ENCODE peak calls at places on chromosomes 2 and 18, in five cellular contexts. Z is GM12878, F is GM23248, J is IMR-90, T is astrocyte. A is an unnamed sample.
A peak's percentile ranks its signal among the peaks of the same experiment; 100 is the strongest.

GRCh38 chr2:11466307-11467125 is 555 bp upstream of the E2F6 start:
- DNase-seq in Z (no peak), F (no peak), J (no peak), T (no peak), A (no peak)

GRCh38 chr2:100902833-100903405 is 83.0 kb downstream of the NPAS2 start:
- DNase-seq in Z (no peak), F (peak; percentile 98), J (peak; percentile 97), T (peak; percentile 97), A (peak; percentile 93)

GRCh38 chr2:187543488-187543887 is 10.7 kb downstream of the TFPI start:
- DNase-seq in Z (no peak), F (peak; percentile 24), J (no peak), T (peak; percentile 33), A (no peak)

GRCh38 chr2:231037202-231037730 is at the start of gene C2orf72:
- DNase-seq in Z (no peak), F (peak; percentile 36), J (no peak), T (no peak), A (peak; percentile 40)

GRCh38 chr2:34096552-34097171 is 497.6 kb upstream of the FAM98A start:
- DNase-seq in Z (peak; percentile 24), F (peak; percentile 60), J (peak; percentile 56), T (peak; percentile 25), A (peak; percentile 89)

GRCh38 chr18:5285326-5285725 is 10.2 kb downstream of the ZBTB14 start:
- DNase-seq in Z (no peak), F (no peak), J (no peak), T (no peak), A (no peak)

GRCh38 chr2:60992985-60993392 is 24.5 kb upstream of the PEX13 start:
- DNase-seq in Z (peak; percentile 83), F (no peak), J (no peak), T (no peak), A (no peak)

GRCh38 chr2:98601532-98602132 is 6.7 kb downstream of the COA5 start:
- DNase-seq in Z (no peak), F (peak; percentile 56), J (peak; percentile 47), T (peak; percentile 21), A (peak; percentile 44)

GRCh38 chr2:68362069-68362468 is 3.0 kb upstream of the PLEK start:
- DNase-seq in Z (peak; percentile 78), F (peak; percentile 73), J (peak; percentile 50), T (peak; percentile 10), A (peak; percentile 74)

GRCh38 chr2:14427982-14428567 is 204.4 kb upstream of the LRATD1 start:
- DNase-seq in Z (no peak), F (peak; percentile 82), J (peak; percentile 53), T (peak; percentile 90), A (peak; percentile 1)

GRCh38 chr2:81412681-81413080 is 1108.1 kb upstream of the LRRTM1 start:
- DNase-seq in Z (no peak), F (no peak), J (no peak), T (no peak), A (no peak)

GRCh38 chr2:27828305-27828704 is 56.8 kb downstream of the MRPL33 start:
- DNase-seq in Z (no peak), F (no peak), J (no peak), T (no peak), A (no peak)

GRCh38 chr2:190069936-190070696 is 7.6 kb upstream of the MSTN start:
- DNase-seq in Z (no peak), F (peak; percentile 77), J (peak; percentile 75), T (peak; percentile 45), A (peak; percentile 87)

GRCh38 chr2:204849887-204850286 is 304.6 kb downstream of the PARD3B start:
- DNase-seq in Z (no peak), F (no peak), J (no peak), T (no peak), A (no peak)

GRCh38 chr2:212892193-212892592 is 259.2 kb downstream of the IKZF2 start:
- DNase-seq in Z (no peak), F (peak; percentile 63), J (peak; percentile 64), T (peak; percentile 38), A (peak; percentile 71)

GRCh38 chr2:88077076-88077475 is 9.5 kb downstream of the SMYD1 start:
- DNase-seq in Z (no peak), F (no peak), J (no peak), T (no peak), A (no peak)

GRCh38 chr2:70461981-70462876 is 91.4 kb downstream of the TGFA start:
- DNase-seq in Z (no peak), F (no peak), J (no peak), T (no peak), A (no peak)

GRCh38 chr2:95525294-95526035 is 40.9 kb upstream of the TRIM43B start:
- DNase-seq in Z (no peak), F (peak; percentile 35), J (no peak), T (peak; percentile 9), A (no peak)

GRCh38 chr18:61595615-61596014 is 262.4 kb downstream of the CDH20 start:
- DNase-seq in Z (no peak), F (peak; percentile 30), J (no peak), T (peak; percentile 85), A (no peak)

GRCh38 chr2:174574657-174575056 is 22.9 kb downstream of the WIPF1 start:
- DNase-seq in Z (no peak), F (no peak), J (peak; percentile 62), T (no peak), A (no peak)

GRCh38 chr2:62266433-62267038 is 70.6 kb downstream of the B3GNT2 start:
- DNase-seq in Z (no peak), F (peak; percentile 49), J (peak; percentile 76), T (peak; percentile 88), A (peak; percentile 58)

GRCh38 chr2:107337209-107337898 is 451.4 kb upstream of the ST6GAL2 start:
- DNase-seq in Z (no peak), F (peak; percentile 91), J (no peak), T (peak; percentile 73), A (peak; percentile 75)

GRCh38 chr2:164737612-164738081 is 104.0 kb downstream of the COBLL1 start:
- DNase-seq in Z (no peak), F (peak; percentile 80), J (peak; percentile 52), T (peak; percentile 24), A (peak; percentile 89)

GRCh38 chr18:47180765-47181164 is 4.6 kb upstream of the IER3IP1 start:
- DNase-seq in Z (no peak), F (no peak), J (no peak), T (no peak), A (no peak)

GRCh38 chr2:234694244-234695013 is 197.5 kb upstream of the ARL4C start:
- DNase-seq in Z (no peak), F (peak; percentile 79), J (peak; percentile 95), T (peak; percentile 86), A (peak; percentile 50)

GRCh38 chr2:157106950-157107349 is 150.6 kb upstream of the GALNT5 start:
- DNase-seq in Z (no peak), F (no peak), J (no peak), T (no peak), A (no peak)

GRCh38 chr2:105391058-105391627 is 7.7 kb downstream of the FHL2 start:
- DNase-seq in Z (no peak), F (peak; percentile 59), J (peak; percentile 84), T (peak; percentile 87), A (no peak)

DNA sequence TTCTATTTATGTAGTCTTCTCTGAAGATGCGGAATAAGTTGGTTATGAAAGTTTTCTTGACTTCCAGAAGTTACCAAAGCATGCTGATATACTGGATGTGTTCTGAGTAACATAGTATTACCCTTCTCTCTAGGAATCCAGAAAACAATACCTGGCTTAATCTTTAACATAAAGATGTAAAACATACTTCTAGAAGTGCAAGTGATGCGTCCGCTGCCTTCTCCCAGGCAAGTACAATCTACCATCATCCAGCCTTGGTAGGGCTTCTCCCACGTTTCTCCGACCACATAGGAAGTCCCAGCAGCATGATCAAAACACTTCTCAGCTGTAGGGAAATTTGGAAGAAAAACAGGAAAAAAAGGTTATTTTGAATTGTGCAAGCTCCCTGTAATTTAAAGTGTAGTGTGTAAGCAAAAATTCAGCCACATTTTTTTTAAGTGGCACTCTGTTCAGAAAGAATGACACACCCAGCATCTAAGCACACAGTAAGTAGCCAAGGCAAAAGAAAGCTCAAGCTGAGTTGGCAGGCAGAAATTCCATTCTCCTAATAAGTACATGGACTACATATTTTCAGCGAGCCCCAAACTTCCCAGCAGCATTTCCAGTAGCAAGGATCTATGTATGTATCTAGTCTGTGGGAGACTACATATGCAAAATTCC is 5.2 kb downstream of the FN1 start:
- DNase-seq in Z (no peak), F (peak; percentile 88), J (peak; percentile 71), T (peak; percentile 69), A (peak; percentile 77)
- H3K4me3 ChIP-seq in Z (no peak overlapping the region), F (peak overlapping the region; percentile 99), J (no peak overlapping the region), T (peak overlapping the region; percentile 99), A (peak overlapping the region; percentile 89)

DNA sequence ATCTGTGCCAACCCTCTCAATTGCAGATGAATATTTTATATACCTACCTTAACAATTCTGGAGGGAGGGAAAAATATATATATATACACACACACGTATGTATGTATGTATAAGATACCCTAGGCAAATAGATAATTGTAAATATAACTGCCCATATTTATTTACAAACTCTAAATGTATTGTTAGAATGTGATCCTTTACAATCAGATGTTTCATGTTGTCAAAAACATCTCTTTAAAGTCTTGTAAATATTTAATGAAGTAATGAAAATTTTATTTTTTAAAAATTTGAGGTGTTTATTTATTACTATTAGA is 11.6 kb downstream of the ANKRD12 start:
- DNase-seq in Z (no peak), F (no peak), J (no peak), T (no peak), A (no peak)
- H3K9ac ChIP-seq in Z (no peak overlapping the region), F (peak overlapping the region; percentile 47), J (no peak overlapping the region), T (no peak overlapping the region), A (no peak overlapping the region)

DNA sequence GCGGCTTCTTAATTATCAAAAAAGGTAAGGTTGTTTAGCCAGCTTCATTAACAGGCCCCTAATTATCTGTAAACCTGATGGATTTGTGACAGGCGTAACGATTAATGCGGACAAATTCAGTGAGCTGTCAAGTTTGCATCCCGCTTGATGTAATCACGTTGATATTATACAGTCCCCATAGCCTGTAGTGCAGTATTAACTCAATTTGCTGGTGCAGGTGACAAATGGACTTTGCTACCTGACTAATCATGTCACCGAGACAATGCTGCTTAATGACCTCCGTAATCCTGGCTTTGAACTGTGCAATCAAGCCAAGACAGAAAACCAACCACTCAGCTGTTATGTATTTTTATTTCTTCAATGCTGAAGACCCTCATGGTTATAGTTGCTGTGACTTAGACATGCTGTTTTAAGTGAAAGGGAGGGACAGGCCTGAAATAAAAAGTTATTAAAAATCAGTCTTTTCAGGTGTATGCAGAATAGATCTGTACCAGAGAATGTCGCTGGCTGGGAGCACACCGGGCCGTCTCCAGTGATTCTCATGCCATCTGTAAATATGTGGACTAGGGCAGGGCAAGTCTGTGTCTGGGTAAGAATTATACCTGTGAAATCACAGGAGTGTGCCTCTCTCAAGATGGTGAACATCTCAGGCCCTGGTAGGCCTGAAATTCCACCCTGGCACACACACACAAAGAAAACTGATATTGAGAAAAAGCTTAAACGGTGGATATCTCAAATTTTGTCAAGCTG is 4.3 kb downstream of the TSHZ1 start:
- DNase-seq in Z (no peak), F (no peak), J (no peak), T (no peak), A (no peak)
- H3K4me1 ChIP-seq in Z (peaks cover 10% of the 10 kb centered on the region), F (peaks cover 26% of the 10 kb centered on the region), J (peaks cover 12% of the 10 kb centered on the region), T (peaks cover 13% of the 10 kb centered on the region), A (peaks cover 35% of the 10 kb centered on the region)

GRCh38 chr2:131092409-131093065 is 723 bp downstream of the FAM168B start:
- DNase-seq in Z (no peak), F (peak; percentile 30), J (no peak), T (no peak), A (peak; percentile 22)
- H3K4me3 ChIP-seq in Z (peak overlapping the region; percentile 90), F (peak overlapping the region; percentile 87), J (peak overlapping the region; percentile 89), T (peak overlapping the region; percentile 95), A (peak overlapping the region; percentile 92)

A was measured in adipocyte.